ENCODE peak calls at places on chromosomes 2 and 18, in six cellular contexts. One of them, this sample, is unnamed.

GRCh38 chr2:30721241-30721640 is 86.0 kb downstream of the CAPN13 start:
- DNase-seq in right lobe of liver: no peak
- DNase-seq in lower lobe of right lung: no peak
- DNase-seq in right cardiac atrium: no peak
- DNase-seq in pancreas: peak; percentile 28
- DNase-seq in stomach: peak; percentile 18
- DNase-seq in this sample: no peak

GRCh38 chr18:26493021-26493420 is 55.3 kb downstream of the KCTD1 start:
- DNase-seq in right cardiac atrium: no peak
- DNase-seq in right lobe of liver: no peak
- DNase-seq in stomach: no peak
- DNase-seq in pancreas: no peak
- DNase-seq in lower lobe of right lung: no peak
- DNase-seq in this sample: no peak

GRCh38 chr18:9708057-9708881 is at the start of gene RAB31:
- DNase-seq in right cardiac atrium: peak; percentile 89
- DNase-seq in pancreas: peak; percentile 83
- DNase-seq in stomach: peak; percentile 64
- DNase-seq in lower lobe of right lung: peak; percentile 89
- DNase-seq in right lobe of liver: peak; percentile 80
- DNase-seq in this sample: peak; percentile 38

GRCh38 chr2:143891879-143892308 is 628.0 kb downstream of the ZEB2 start:
- DNase-seq in right cardiac atrium: no peak
- DNase-seq in pancreas: no peak
- DNase-seq in stomach: no peak
- DNase-seq in lower lobe of right lung: no peak
- DNase-seq in right lobe of liver: no peak
- DNase-seq in this sample: no peak

GRCh38 chr2:134127496-134127895 is 126.4 kb upstream of the MGAT5 start:
- DNase-seq in pancreas: no peak
- DNase-seq in lower lobe of right lung: no peak
- DNase-seq in right cardiac atrium: no peak
- DNase-seq in stomach: no peak
- DNase-seq in right lobe of liver: no peak
- DNase-seq in this sample: no peak

GRCh38 chr2:197028230-197028629 is 101.7 kb upstream of the PGAP1 start:
- DNase-seq in pancreas: no peak
- DNase-seq in right lobe of liver: no peak
- DNase-seq in right cardiac atrium: no peak
- DNase-seq in lower lobe of right lung: no peak
- DNase-seq in stomach: no peak
- DNase-seq in this sample: no peak

GRCh38 chr2:183027443-183027842 is 10.8 kb downstream of the NCKAP1 start:
- DNase-seq in stomach: no peak
- DNase-seq in lower lobe of right lung: no peak
- DNase-seq in right lobe of liver: no peak
- DNase-seq in pancreas: no peak
- DNase-seq in right cardiac atrium: no peak
- DNase-seq in this sample: no peak

GRCh38 chr2:36456227-36456788 is 100.7 kb downstream of the CRIM1 start:
- DNase-seq in right cardiac atrium: peak; percentile 86
- DNase-seq in stomach: peak; percentile 50
- DNase-seq in lower lobe of right lung: peak; percentile 63
- DNase-seq in right lobe of liver: no peak
- DNase-seq in pancreas: no peak
- DNase-seq in this sample: no peak

GRCh38 chr18:45775726-45776125 is 49.7 kb upstream of the SIGLEC15 start:
- DNase-seq in right lobe of liver: no peak
- DNase-seq in right cardiac atrium: no peak
- DNase-seq in pancreas: no peak
- DNase-seq in stomach: no peak
- DNase-seq in lower lobe of right lung: no peak
- DNase-seq in this sample: no peak
- H3K4me1 ChIP-seq in right lobe of liver: no peaks in the 10 kb centered on the region
- H3K4me1 ChIP-seq in right cardiac atrium: peaks cover under 1% of the 10 kb centered on the region
- H3K4me1 ChIP-seq in pancreas: no peaks in the 10 kb centered on the region
- H3K4me1 ChIP-seq in stomach: peaks cover 6% of the 10 kb centered on the region
- H3K4me1 ChIP-seq in lower lobe of right lung: peaks cover 6% of the 10 kb centered on the region
- H3K4me1 ChIP-seq in this sample: no peaks in the 10 kb centered on the region

DNA sequence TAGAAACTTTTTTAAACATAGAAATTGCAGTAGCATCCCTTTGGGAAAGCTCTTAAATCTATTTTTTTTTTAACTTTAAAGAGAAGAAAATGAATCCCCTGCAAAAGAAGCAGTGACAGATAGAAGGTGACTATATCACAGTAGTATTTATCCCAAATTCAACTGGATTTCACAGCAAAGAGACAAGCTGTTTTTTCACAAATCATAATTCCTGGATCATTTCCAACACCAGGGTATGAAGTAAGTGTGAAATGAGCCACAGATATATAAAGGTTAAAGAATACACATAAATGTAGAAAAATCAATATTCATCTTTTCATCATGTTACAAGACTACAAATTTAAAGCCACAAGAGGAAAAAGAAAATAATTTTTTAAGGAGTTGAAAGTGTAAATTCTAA is 1404.9 kb upstream of the NXPH2 start:
- DNase-seq in right lobe of liver: no peak
- DNase-seq in stomach: no peak
- DNase-seq in lower lobe of right lung: no peak
- DNase-seq in right cardiac atrium: no peak
- DNase-seq in pancreas: no peak
- DNase-seq in this sample: no peak
- H3K4me1 ChIP-seq in right lobe of liver: no peaks in the 10 kb centered on the region
- H3K4me1 ChIP-seq in stomach: no peaks in the 10 kb centered on the region
- H3K4me1 ChIP-seq in lower lobe of right lung: no peaks in the 10 kb centered on the region
- H3K4me1 ChIP-seq in right cardiac atrium: no peaks in the 10 kb centered on the region
- H3K4me1 ChIP-seq in pancreas: no peaks in the 10 kb centered on the region
- H3K4me1 ChIP-seq in this sample: no peaks in the 10 kb centered on the region

GRCh38 chr2:201118121-201118956 is 2.4 kb downstream of the CFLAR start:
- DNase-seq in stomach: peak; percentile 84
- DNase-seq in right cardiac atrium: peak; percentile 89
- DNase-seq in right lobe of liver: peak; percentile 93
- DNase-seq in pancreas: peak; percentile 84
- DNase-seq in lower lobe of right lung: peak; percentile 94
- DNase-seq in this sample: peak; percentile 47
- H3K4me1 ChIP-seq in stomach: peaks cover 34% of the 10 kb centered on the region
- H3K4me1 ChIP-seq in right cardiac atrium: peaks cover 7% of the 10 kb centered on the region
- H3K4me1 ChIP-seq in right lobe of liver: no peaks in the 10 kb centered on the region
- H3K4me1 ChIP-seq in pancreas: peaks cover 17% of the 10 kb centered on the region
- H3K4me1 ChIP-seq in lower lobe of right lung: peaks cover 40% of the 10 kb centered on the region
- H3K4me1 ChIP-seq in this sample: peaks cover 4% of the 10 kb centered on the region

DNA sequence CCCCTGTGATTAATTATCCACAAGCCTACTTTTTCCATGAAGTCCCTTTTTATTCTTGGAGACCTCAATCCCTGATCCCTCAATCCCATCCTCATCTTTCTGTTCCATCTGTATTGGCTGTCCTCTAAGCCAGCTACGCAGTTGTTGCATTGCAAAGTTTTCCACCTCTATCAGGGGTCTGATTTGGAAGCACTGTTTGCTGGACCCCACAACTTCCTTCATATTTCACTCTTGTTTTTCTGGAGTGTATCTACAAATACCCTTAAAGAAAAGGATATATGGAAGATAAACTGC is 22.4 kb downstream of the FN1 start:
- DNase-seq in pancreas: no peak
- DNase-seq in lower lobe of right lung: no peak
- DNase-seq in stomach: no peak
- DNase-seq in right lobe of liver: no peak
- DNase-seq in right cardiac atrium: no peak
- DNase-seq in this sample: no peak
- H3K4me1 ChIP-seq in pancreas: peaks cover 35% of the 10 kb centered on the region
- H3K4me1 ChIP-seq in lower lobe of right lung: peaks cover 10% of the 10 kb centered on the region
- H3K4me1 ChIP-seq in stomach: no peaks in the 10 kb centered on the region
- H3K4me1 ChIP-seq in right lobe of liver: no peaks in the 10 kb centered on the region
- H3K4me1 ChIP-seq in right cardiac atrium: no peaks in the 10 kb centered on the region
- H3K4me1 ChIP-seq in this sample: no peaks in the 10 kb centered on the region

DNA sequence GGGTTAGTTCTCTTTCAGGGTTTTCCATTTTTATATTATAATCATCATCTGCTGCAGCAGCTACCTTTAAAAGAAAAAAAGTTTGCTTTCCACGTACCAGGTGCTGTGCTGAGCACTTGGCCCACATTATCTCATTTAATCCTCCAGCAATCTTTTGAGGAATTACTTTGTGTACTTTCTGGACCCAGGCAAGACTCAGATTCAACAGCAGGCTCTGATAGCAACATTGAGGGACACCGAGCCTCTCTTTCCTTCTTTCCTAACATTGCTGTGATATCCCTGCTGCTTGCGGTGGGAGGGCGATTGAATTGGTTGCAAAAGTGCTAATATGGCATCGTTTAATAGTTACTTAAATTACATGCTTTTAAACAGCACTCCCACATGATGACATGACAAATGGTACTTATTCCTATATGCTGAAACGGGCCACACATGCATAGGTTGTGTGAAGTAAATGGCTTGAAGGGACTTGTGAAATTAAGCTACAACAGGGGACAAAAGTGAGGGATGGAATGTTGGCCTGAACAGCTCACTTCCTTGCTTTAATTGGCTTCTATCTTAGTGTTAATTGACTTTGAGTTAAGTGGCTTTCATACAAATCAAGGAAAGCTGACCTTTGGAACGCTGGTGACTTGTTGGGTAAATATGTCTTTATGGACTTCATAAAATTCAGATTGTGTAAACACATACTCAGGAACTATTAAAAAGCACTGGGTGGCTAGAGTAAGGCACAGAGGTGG is 21.2 kb downstream of the SPRED2 start:
- DNase-seq in lower lobe of right lung: no peak
- DNase-seq in stomach: no peak
- DNase-seq in right lobe of liver: no peak
- DNase-seq in pancreas: no peak
- DNase-seq in right cardiac atrium: no peak
- DNase-seq in this sample: no peak
- H3K4me1 ChIP-seq in lower lobe of right lung: peaks cover 15% of the 10 kb centered on the region
- H3K4me1 ChIP-seq in stomach: peaks cover 40% of the 10 kb centered on the region
- H3K4me1 ChIP-seq in right lobe of liver: no peaks in the 10 kb centered on the region
- H3K4me1 ChIP-seq in pancreas: peaks cover 22% of the 10 kb centered on the region
- H3K4me1 ChIP-seq in right cardiac atrium: peaks cover 13% of the 10 kb centered on the region
- H3K4me1 ChIP-seq in this sample: peaks cover 11% of the 10 kb centered on the region

GRCh38 chr2:236162804-236163482 is 5.2 kb downstream of the GBX2 start:
- DNase-seq in right lobe of liver: no peak
- DNase-seq in stomach: no peak
- DNase-seq in right cardiac atrium: no peak
- DNase-seq in lower lobe of right lung: no peak
- DNase-seq in pancreas: no peak
- DNase-seq in this sample: no peak
- H3K4me1 ChIP-seq in right lobe of liver: no peaks in the 10 kb centered on the region
- H3K4me1 ChIP-seq in stomach: peaks cover 39% of the 10 kb centered on the region
- H3K4me1 ChIP-seq in right cardiac atrium: no peaks in the 10 kb centered on the region
- H3K4me1 ChIP-seq in lower lobe of right lung: peaks cover 40% of the 10 kb centered on the region
- H3K4me1 ChIP-seq in pancreas: peaks cover 4% of the 10 kb centered on the region
- H3K4me1 ChIP-seq in this sample: no peaks in the 10 kb centered on the region

DNA sequence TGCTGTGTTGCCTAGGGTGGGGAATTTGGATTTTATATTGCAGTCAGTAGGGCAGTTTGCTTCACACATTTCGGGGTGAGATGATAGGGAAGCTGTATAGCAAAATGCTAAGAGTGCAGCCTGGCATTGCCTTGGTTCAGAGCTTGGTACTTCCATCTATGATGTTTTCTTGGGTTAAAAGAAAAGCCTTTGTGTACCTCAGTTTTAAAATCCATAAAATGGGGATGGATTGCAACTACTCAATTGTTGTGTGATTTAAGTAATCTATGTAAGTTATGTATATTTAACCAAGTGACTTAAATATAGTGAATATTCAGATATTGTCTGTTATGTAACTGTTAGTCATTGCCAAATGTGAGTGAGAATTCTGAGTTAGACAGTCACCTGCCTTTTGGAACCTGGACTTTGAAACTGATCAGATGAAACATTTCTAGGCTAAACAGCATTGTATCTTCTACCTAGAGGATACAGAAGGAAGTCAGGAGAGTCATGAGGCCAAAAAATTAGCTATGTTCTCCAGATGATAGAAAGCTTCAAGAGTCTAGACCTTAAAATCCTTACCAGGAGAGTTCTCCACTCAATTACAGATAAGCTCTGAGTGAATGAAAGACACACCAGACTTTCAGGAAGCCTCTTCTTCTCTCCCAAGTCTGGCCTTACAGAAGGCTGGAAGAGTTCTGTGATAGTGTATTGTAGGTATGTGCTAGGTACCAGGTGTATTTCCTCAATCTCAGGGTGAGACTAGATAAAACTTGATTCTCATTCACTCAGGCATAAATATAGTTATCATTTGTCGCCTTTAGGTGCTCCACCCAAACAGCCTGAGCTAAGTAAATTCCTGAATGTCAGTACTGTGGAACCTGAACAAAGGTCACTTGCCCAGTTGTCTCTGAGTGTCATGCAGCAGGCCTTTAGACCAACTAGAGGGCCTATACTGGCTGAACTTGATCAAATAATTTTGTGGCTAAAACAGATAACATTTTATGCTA is 7.5 kb downstream of the RIOK3 start:
- DNase-seq in pancreas: no peak
- DNase-seq in right lobe of liver: no peak
- DNase-seq in stomach: no peak
- DNase-seq in lower lobe of right lung: no peak
- DNase-seq in right cardiac atrium: no peak
- DNase-seq in this sample: no peak
- H3K4me1 ChIP-seq in pancreas: peaks cover 25% of the 10 kb centered on the region
- H3K4me1 ChIP-seq in right lobe of liver: no peaks in the 10 kb centered on the region
- H3K4me1 ChIP-seq in stomach: peaks cover 44% of the 10 kb centered on the region
- H3K4me1 ChIP-seq in lower lobe of right lung: peaks cover 55% of the 10 kb centered on the region
- H3K4me1 ChIP-seq in right cardiac atrium: peaks cover 19% of the 10 kb centered on the region
- H3K4me1 ChIP-seq in this sample: no peaks in the 10 kb centered on the region

DNA sequence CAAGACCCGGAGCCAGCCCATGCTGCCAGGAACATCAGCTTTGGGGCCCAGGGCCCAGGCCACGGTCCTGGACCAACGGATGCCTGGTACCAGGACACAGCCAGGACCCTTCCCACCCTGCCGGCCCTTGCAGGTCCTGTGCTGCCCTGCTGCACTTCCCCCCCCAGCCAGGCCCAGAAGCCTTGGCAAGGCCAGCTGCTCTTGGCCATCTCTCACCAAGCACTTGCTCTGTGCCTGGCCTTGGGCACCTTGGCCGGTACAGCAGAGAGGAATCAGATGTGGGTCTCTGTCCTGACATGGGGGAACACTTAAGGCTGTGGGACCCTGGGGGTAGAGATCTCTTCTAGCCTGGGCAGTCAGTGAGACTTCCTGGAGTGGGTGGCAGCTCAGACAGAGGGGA is 28.9 kb downstream of the BIN1 start:
- DNase-seq in right cardiac atrium: no peak
- DNase-seq in right lobe of liver: no peak
- DNase-seq in pancreas: no peak
- DNase-seq in lower lobe of right lung: no peak
- DNase-seq in stomach: no peak
- DNase-seq in this sample: no peak
- H3K4me1 ChIP-seq in right cardiac atrium: no peaks in the 10 kb centered on the region
- H3K4me1 ChIP-seq in right lobe of liver: no peaks in the 10 kb centered on the region
- H3K4me1 ChIP-seq in pancreas: no peaks in the 10 kb centered on the region
- H3K4me1 ChIP-seq in lower lobe of right lung: peaks cover 37% of the 10 kb centered on the region
- H3K4me1 ChIP-seq in stomach: peaks cover 46% of the 10 kb centered on the region
- H3K4me1 ChIP-seq in this sample: no peaks in the 10 kb centered on the region